ENCODE peak calls at places on chromosomes 4 and X, in seven cellular contexts. One of them, this sample, is unnamed.

GRCh38 chr4:16759781-16760459 is 138.5 kb downstream of the LDB2 start:
- DNase-seq in neural progenitor cell: no peak
- DNase-seq in mammary epithelial cell: no peak
- DNase-seq in HepG2: no peak
- DNase-seq in fibroblast of lung: peak
- DNase-seq in GM23338: no peak
- DNase-seq in IMR-90: peak
- DNase-seq in this sample: peak

GRCh38 chr4:121740796-121741409 is 24.1 kb downstream of the SMIM43 start:
- DNase-seq in neural progenitor cell: no peak
- DNase-seq in mammary epithelial cell: no peak
- DNase-seq in HepG2: no peak
- DNase-seq in fibroblast of lung: no peak
- DNase-seq in GM23338: peak
- DNase-seq in IMR-90: no peak
- DNase-seq in this sample: no peak

GRCh38 chr4:87947381-87948160 is 27.9 kb upstream of the SPP1 start:
- DNase-seq in neural progenitor cell: no peak
- DNase-seq in mammary epithelial cell: no peak
- DNase-seq in HepG2: no peak
- DNase-seq in fibroblast of lung: no peak
- DNase-seq in GM23338: no peak
- DNase-seq in IMR-90: no peak
- DNase-seq in this sample: no peak

GRCh38 chrX:48813605-48814004 is 11.7 kb downstream of the HDAC6 start:
- DNase-seq in neural progenitor cell: no peak
- DNase-seq in mammary epithelial cell: no peak
- DNase-seq in HepG2: no peak
- DNase-seq in fibroblast of lung: no peak
- DNase-seq in GM23338: no peak
- DNase-seq in IMR-90: no peak
- DNase-seq in this sample: no peak

GRCh38 chr4:127624176-127624575 is 8.6 kb upstream of the INTU start:
- DNase-seq in neural progenitor cell: no peak
- DNase-seq in mammary epithelial cell: no peak
- DNase-seq in HepG2: no peak
- DNase-seq in fibroblast of lung: no peak
- DNase-seq in GM23338: no peak
- DNase-seq in IMR-90: no peak
- DNase-seq in this sample: no peak

GRCh38 chrX:73828080-73828720 is 265.2 kb downstream of the CHIC1 start:
- DNase-seq in neural progenitor cell: no peak
- DNase-seq in mammary epithelial cell: no peak
- DNase-seq in HepG2: no peak
- DNase-seq in fibroblast of lung: no peak
- DNase-seq in GM23338: no peak
- DNase-seq in IMR-90: no peak
- DNase-seq in this sample: no peak

GRCh38 chrX:140066262-140066661 is 100.9 kb upstream of the CXorf66 start:
- DNase-seq in neural progenitor cell: no peak
- DNase-seq in mammary epithelial cell: no peak
- DNase-seq in HepG2: no peak
- DNase-seq in fibroblast of lung: no peak
- DNase-seq in GM23338: no peak
- DNase-seq in IMR-90: no peak
- DNase-seq in this sample: no peak

GRCh38 chr4:138946306-138946705 is 69.3 kb upstream of the NOCT start:
- DNase-seq in neural progenitor cell: no peak
- DNase-seq in mammary epithelial cell: no peak
- DNase-seq in HepG2: no peak
- DNase-seq in fibroblast of lung: no peak
- DNase-seq in GM23338: no peak
- DNase-seq in IMR-90: no peak
- DNase-seq in this sample: no peak

GRCh38 chrX:39497717-39498265 is 600.0 kb downstream of the BCOR start:
- DNase-seq in neural progenitor cell: no peak
- DNase-seq in mammary epithelial cell: no peak
- DNase-seq in HepG2: no peak
- DNase-seq in fibroblast of lung: no peak
- DNase-seq in GM23338: no peak
- DNase-seq in IMR-90: no peak
- DNase-seq in this sample: no peak

GRCh38 chr4:167897116-167897515 is 195.2 kb upstream of the ANXA10 start:
- DNase-seq in neural progenitor cell: peak
- DNase-seq in mammary epithelial cell: peak
- DNase-seq in HepG2: peak
- DNase-seq in fibroblast of lung: peak
- DNase-seq in GM23338: peak
- DNase-seq in IMR-90: peak
- DNase-seq in this sample: peak

GRCh38 chrX:49978191-49978590 is 55.8 kb downstream of the CLCN5 start:
- DNase-seq in neural progenitor cell: no peak
- DNase-seq in mammary epithelial cell: no peak
- DNase-seq in HepG2: no peak
- DNase-seq in fibroblast of lung: no peak
- DNase-seq in GM23338: no peak
- DNase-seq in IMR-90: no peak
- DNase-seq in this sample: no peak

GRCh38 chr4:167321299-167321698 is 87.0 kb upstream of the SPOCK3 start:
- DNase-seq in neural progenitor cell: no peak
- DNase-seq in mammary epithelial cell: no peak
- DNase-seq in HepG2: no peak
- DNase-seq in fibroblast of lung: no peak
- DNase-seq in GM23338: no peak
- DNase-seq in IMR-90: no peak
- DNase-seq in this sample: no peak

GRCh38 chr4:35725131-35725530 is 519.2 kb downstream of the ARAP2 start:
- DNase-seq in neural progenitor cell: peak
- DNase-seq in mammary epithelial cell: no peak
- DNase-seq in HepG2: peak
- DNase-seq in fibroblast of lung: no peak
- DNase-seq in GM23338: peak
- DNase-seq in IMR-90: no peak
- DNase-seq in this sample: no peak

GRCh38 chrX:118802857-118803256 is 20.8 kb upstream of the ZCCHC12 start:
- DNase-seq in neural progenitor cell: no peak
- DNase-seq in mammary epithelial cell: no peak
- DNase-seq in HepG2: no peak
- DNase-seq in fibroblast of lung: peak
- DNase-seq in GM23338: no peak
- DNase-seq in IMR-90: peak
- DNase-seq in this sample: peak

GRCh38 chr4:160143574-160143973 is 1040.7 kb downstream of the RAPGEF2 start:
- DNase-seq in neural progenitor cell: no peak
- DNase-seq in mammary epithelial cell: peak
- DNase-seq in HepG2: no peak
- DNase-seq in fibroblast of lung: no peak
- DNase-seq in GM23338: no peak
- DNase-seq in IMR-90: no peak
- DNase-seq in this sample: no peak

GRCh38 chr4:100841911-100842310 is 324.1 kb upstream of the EMCN start:
- DNase-seq in neural progenitor cell: no peak
- DNase-seq in mammary epithelial cell: no peak
- DNase-seq in HepG2: no peak
- DNase-seq in fibroblast of lung: no peak
- DNase-seq in GM23338: no peak
- DNase-seq in IMR-90: no peak
- DNase-seq in this sample: peak

GRCh38 chr4:84856468-84856867 is 110.0 kb downstream of the WDFY3 start:
- DNase-seq in neural progenitor cell: peak
- DNase-seq in mammary epithelial cell: no peak
- DNase-seq in HepG2: no peak
- DNase-seq in fibroblast of lung: no peak
- DNase-seq in GM23338: peak
- DNase-seq in IMR-90: no peak
- DNase-seq in this sample: no peak

GRCh38 chrX:152601848-152602616 is 35.7 kb upstream of the GABRQ start:
- DNase-seq in neural progenitor cell: peak
- DNase-seq in mammary epithelial cell: peak
- DNase-seq in HepG2: peak
- DNase-seq in fibroblast of lung: no peak
- DNase-seq in GM23338: peak
- DNase-seq in IMR-90: no peak
- DNase-seq in this sample: no peak

DNA sequence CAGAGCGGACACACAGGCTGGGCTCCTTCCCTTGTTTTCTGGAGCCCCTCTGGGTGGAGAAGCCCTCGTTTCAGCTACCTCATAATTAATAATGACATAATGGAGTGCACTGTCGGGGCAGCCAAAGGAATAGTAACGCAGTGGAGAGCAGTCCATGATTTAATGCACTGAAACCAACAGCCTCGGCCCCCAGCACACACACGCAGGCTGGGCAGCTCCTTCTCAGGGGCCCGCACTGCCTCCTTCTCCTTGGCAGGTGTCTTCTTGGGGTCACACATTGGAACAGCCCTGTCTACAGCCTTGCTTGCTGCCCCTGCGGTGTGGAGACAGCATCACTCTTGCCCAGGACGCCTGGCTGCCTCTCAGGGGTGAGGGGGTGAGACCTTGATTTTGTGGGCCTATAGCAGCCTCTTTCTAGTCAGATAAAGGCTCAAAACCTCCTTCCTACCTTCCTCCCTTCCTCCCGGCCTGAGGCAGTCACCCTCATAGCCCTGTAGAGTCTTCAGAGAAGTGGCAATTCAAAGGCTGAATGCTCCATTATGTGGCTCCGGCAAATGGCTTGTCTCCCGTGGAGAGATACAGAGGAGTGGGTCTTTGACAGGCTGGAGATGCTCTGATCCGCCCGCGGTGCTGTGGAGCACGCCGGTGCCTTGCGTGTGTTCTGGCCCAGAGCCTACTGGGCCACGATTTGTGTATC is 89.1 kb downstream of the DCTD start:
- DNase-seq in neural progenitor cell: peak
- DNase-seq in mammary epithelial cell: no peak
- DNase-seq in HepG2: no peak
- DNase-seq in fibroblast of lung: no peak
- DNase-seq in GM23338: no peak
- DNase-seq in IMR-90: no peak
- DNase-seq in this sample: no peak
- H2AFZ ChIP-seq in neural progenitor cell: peak
- H2AFZ ChIP-seq in mammary epithelial cell: no peak
- H2AFZ ChIP-seq in HepG2: no peak
- H2AFZ ChIP-seq in fibroblast of lung: no peak
- H2AFZ ChIP-seq in GM23338: peak
- H2AFZ ChIP-seq in IMR-90: no peak
- H2AFZ ChIP-seq in this sample: no peak

GRCh38 chr4:112296949-112297483 is at the start of gene ALPK1:
- DNase-seq in neural progenitor cell: no peak
- DNase-seq in mammary epithelial cell: peak
- DNase-seq in HepG2: peak
- DNase-seq in fibroblast of lung: peak
- DNase-seq in GM23338: no peak
- DNase-seq in IMR-90: peak
- DNase-seq in this sample: peak
- H3K4me3 ChIP-seq in neural progenitor cell: no peak
- H3K4me3 ChIP-seq in mammary epithelial cell: peak
- H3K4me3 ChIP-seq in HepG2: peak
- H3K4me3 ChIP-seq in fibroblast of lung: peak
- H3K4me3 ChIP-seq in GM23338: no peak
- H3K4me3 ChIP-seq in IMR-90: peak
- H3K4me3 ChIP-seq in this sample: no peak

DNA sequence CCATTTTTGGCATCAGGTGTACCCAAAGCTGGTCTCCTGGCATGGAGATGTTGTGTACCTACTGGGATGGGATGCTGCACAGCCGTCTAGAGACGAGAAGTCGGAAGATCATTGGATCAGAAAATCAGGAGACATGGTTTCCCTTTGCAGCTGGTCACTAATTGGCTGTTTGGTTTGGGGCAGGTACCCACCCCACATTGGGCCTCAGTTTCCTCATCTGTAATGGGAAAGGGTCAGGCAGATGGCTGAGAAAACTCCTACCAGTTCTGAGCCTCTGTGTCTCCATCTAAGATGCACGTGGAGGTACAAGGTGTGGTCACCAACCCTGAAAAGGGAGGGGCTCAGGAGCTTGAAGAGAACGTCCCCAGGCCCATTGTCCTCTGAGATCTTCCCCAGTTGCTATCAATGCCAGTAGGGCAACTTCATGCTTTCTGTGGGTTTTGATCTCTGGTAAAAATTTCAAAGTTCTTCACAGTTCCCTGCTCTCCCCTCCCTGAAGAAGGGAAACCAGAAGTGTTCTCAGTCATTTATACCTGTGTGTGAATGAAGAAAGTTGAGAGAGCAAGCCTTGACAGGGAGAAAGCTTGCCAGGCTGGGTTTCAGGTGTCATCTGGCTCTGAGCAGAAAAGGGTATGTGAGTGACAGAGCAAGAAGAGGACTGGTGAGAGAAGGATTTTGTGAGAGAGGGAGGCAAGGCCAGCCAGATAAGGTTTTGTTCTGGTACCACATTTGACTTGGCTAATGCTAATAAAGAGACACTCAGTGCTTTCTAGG is 15.1 kb downstream of the TSC22D3 start:
- DNase-seq in neural progenitor cell: no peak
- DNase-seq in mammary epithelial cell: no peak
- DNase-seq in HepG2: no peak
- DNase-seq in fibroblast of lung: no peak
- DNase-seq in GM23338: no peak
- DNase-seq in IMR-90: no peak
- DNase-seq in this sample: no peak
- H2AFZ ChIP-seq in neural progenitor cell: no peak
- H2AFZ ChIP-seq in mammary epithelial cell: no peak
- H2AFZ ChIP-seq in HepG2: no peak
- H2AFZ ChIP-seq in fibroblast of lung: no peak
- H2AFZ ChIP-seq in GM23338: no peak
- H2AFZ ChIP-seq in IMR-90: no peak
- H2AFZ ChIP-seq in this sample: no peak

GRCh38 chr4:25030283-25031076 is at the start of gene LGI2:
- DNase-seq in neural progenitor cell: peak
- DNase-seq in mammary epithelial cell: no peak
- DNase-seq in HepG2: no peak
- DNase-seq in fibroblast of lung: no peak
- DNase-seq in GM23338: peak
- DNase-seq in IMR-90: no peak
- DNase-seq in this sample: no peak

GRCh38 chr4:25032126-25032525 is 1.4 kb upstream of the LGI2 start:
- DNase-seq in neural progenitor cell: no peak
- DNase-seq in mammary epithelial cell: no peak
- DNase-seq in HepG2: no peak
- DNase-seq in fibroblast of lung: no peak
- DNase-seq in GM23338: no peak
- DNase-seq in IMR-90: peak
- DNase-seq in this sample: no peak

GRCh38 chr4:25029479-25030282 is 1.1 kb downstream of the LGI2 start:
- DNase-seq in neural progenitor cell: no peak
- DNase-seq in mammary epithelial cell: no peak
- DNase-seq in HepG2: no peak
- DNase-seq in fibroblast of lung: no peak
- DNase-seq in GM23338: peak
- DNase-seq in IMR-90: no peak
- DNase-seq in this sample: no peak

DNA sequence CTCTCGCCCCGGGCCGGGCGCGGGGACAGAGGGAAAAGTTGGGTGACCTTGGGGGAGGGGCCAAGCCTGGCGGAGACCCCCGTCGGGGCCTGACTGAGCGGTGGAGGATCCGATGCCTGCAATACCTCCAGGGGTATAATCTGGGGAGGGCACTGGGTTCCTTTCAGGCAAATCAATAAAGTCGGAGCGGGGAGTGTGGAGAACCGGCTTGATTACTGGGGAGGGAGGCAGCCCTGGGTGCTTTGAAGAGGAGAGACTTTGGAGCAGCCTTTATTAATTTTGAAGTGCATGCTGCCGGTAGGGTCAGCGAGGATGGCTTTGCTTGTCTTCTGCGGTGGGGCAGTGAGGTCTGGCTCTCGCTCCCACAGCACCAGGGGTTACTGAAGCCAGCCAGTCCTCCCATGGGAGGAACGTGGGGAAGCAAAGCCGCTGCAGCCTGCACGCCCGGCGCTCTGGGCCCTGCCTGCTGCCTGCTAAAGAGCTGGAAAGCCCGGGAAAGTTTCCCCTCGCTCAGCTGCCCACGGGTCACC is 396 bp upstream of the LGI2 start:
- DNase-seq in neural progenitor cell: peak
- DNase-seq in mammary epithelial cell: no peak
- DNase-seq in HepG2: no peak
- DNase-seq in fibroblast of lung: peak
- DNase-seq in GM23338: peak
- DNase-seq in IMR-90: no peak
- DNase-seq in this sample: peak
- H3K4me3 ChIP-seq in neural progenitor cell: peak
- H3K4me3 ChIP-seq in mammary epithelial cell: no peak
- H3K4me3 ChIP-seq in HepG2: peak
- H3K4me3 ChIP-seq in fibroblast of lung: no peak
- H3K4me3 ChIP-seq in GM23338: peak
- H3K4me3 ChIP-seq in IMR-90: peak
- H3K4me3 ChIP-seq in this sample: peak

This sample was measured in mesenchymal stem cell.